ENCODE peak calls at places on chromosome 13, in seven cellular contexts. G is keratinocyte, S is mammary epithelial cell, D is neuronal stem cell, O is K562, I is SK-N-SH, B is H9. T is an unnamed sample.

GRCh38 chr13:38167164-38167822 is 182.4 kb upstream of the UFM1 start:
- DNase-seq in O (no peak), I (no peak), S (no peak), B (no peak), G (no peak), D (no peak), T (no peak)

GRCh38 chr13:73261739-73262216 is 203.0 kb downstream of the KLF5 start:
- DNase-seq in S (peak; percentile 94), B (no peak), I (no peak), G (peak; percentile 98), O (no peak), D (no peak), T (no peak)

GRCh38 chr13:19957320-19958118 is 1.0 kb upstream of the ZMYM2 start:
- DNase-seq in G (peak; percentile 21), O (no peak), D (peak; percentile 74), I (peak; percentile 66), B (peak; percentile 80), S (peak; percentile 17), T (peak; percentile 85)

GRCh38 chr13:25494708-25495411 is 123.1 kb downstream of the ATP8A2 start:
- DNase-seq in O (no peak), G (no peak), D (no peak), S (no peak), B (no peak), I (no peak), T (no peak)

GRCh38 chr13:93233997-93234416 is 7.4 kb downstream of the GPC6 start:
- DNase-seq in D (no peak), G (no peak), B (peak; percentile 73), S (no peak), O (no peak), I (no peak), T (no peak)

GRCh38 chr13:84192125-84192524 is 309.9 kb upstream of the SLITRK1 start:
- DNase-seq in S (peak; percentile 90), D (no peak), O (no peak), I (no peak), B (no peak), G (peak; percentile 72), T (peak; percentile 99)

GRCh38 chr13:99496322-99497142 is 4.7 kb upstream of the TM9SF2 start:
- DNase-seq in B (peak; percentile 49), G (no peak), O (no peak), D (no peak), I (no peak), S (no peak), T (peak; percentile 30)

GRCh38 chr13:64274481-64275217 is 2859.0 kb upstream of the PCDH20 start:
- DNase-seq in S (no peak), O (peak; percentile 51), I (no peak), B (no peak), D (no peak), G (no peak), T (peak; percentile 78)

GRCh38 chr13:19181021-19181620 is 503 bp downstream of the TUBA3C start:
- DNase-seq in B (no peak), D (no peak), G (no peak), S (no peak), O (no peak), I (no peak), T (no peak)

GRCh38 chr13:85277753-85278152 is 521.5 kb downstream of the SLITRK6 start:
- DNase-seq in O (no peak), B (no peak), S (no peak), D (no peak), I (no peak), G (no peak), T (no peak)

GRCh38 chr13:42574011-42574410 is at the start of gene TNFSF11:
- DNase-seq in I (peak; percentile 29), B (peak; percentile 73), O (no peak), S (no peak), G (no peak), D (no peak), T (no peak)

GRCh38 chr13:77028202-77028601 is 1.2 kb upstream of the FBXL3 start:
- DNase-seq in I (no peak), O (no peak), S (peak; percentile 9), D (no peak), G (no peak), B (no peak), T (peak; percentile 49)

GRCh38 chr13:86946734-86947133 is 724.4 kb upstream of the SLITRK5 start:
- DNase-seq in B (no peak), S (no peak), D (no peak), G (no peak), O (no peak), I (no peak), T (no peak)

GRCh38 chr13:40809471-40809870 is 20.1 kb downstream of the SLC25A15 start:
- DNase-seq in O (no peak), S (no peak), D (no peak), I (no peak), G (no peak), B (no peak), T (no peak)

GRCh38 chr13:24217601-24218281 is 57.2 kb downstream of the SPATA13 start:
- DNase-seq in G (no peak), S (no peak), I (no peak), B (peak; percentile 53), D (no peak), O (no peak), T (peak; percentile 9)

GRCh38 chr13:42333613-42334328 is 61.8 kb downstream of the AKAP11 start:
- DNase-seq in I (no peak), D (peak; percentile 38), S (peak; percentile 17), B (peak; percentile 41), G (no peak), O (no peak), T (peak; percentile 13)

GRCh38 chr13:30963794-30964193 is 31.3 kb downstream of the TEX26 start:
- DNase-seq in O (no peak), I (no peak), D (no peak), S (peak; percentile 4), B (no peak), G (no peak), T (peak; percentile 18)

GRCh38 chr13:75357576-75358295 is 124.2 kb downstream of the TBC1D4 start:
- DNase-seq in O (peak; percentile 55), S (peak; percentile 51), I (peak; percentile 74), B (peak; percentile 68), D (peak; percentile 20), G (no peak), T (peak; percentile 66)

DNA sequence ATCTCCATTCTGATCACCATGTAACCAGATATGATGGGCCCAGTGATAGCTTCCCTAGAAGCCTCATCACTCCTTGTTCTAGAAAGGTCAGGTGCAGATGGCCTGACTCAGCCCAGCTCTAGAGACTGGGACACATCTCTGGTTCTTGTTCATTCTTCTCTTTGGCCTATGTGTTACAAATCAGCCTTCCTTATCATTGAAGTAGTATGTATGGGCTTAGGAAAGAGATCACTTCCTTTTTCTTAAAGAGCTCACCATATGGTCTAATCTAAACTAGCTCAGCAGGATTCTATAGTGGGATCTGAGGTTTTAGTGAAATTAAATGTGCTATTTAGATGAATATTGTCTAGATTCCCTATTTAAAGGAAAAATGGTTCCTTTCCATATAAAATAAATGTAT is 19.4 kb upstream of the ARL11 start:
- DNase-seq in G (no peak), O (no peak), S (no peak), B (no peak), D (no peak), I (no peak), T (no peak)
- H3K4me2 ChIP-seq in G (no peak overlapping the region), O (no peak overlapping the region), S (no peak overlapping the region), B (no peak overlapping the region), D (no peak overlapping the region), I (no peak overlapping the region), T (no peak overlapping the region)

GRCh38 chr13:109871018-109871370 is 84.6 kb upstream of the IRS2 start:
- DNase-seq in O (no peak), S (no peak), D (no peak), B (no peak), I (no peak), G (no peak), T (peak; percentile 74)

GRCh38 chr13:109867766-109868165 is 81.4 kb upstream of the IRS2 start:
- DNase-seq in B (no peak), O (no peak), D (no peak), G (no peak), S (no peak), I (no peak), T (no peak)

GRCh38 chr13:109869312-109870237 is 83.2 kb upstream of the IRS2 start:
- DNase-seq in D (no peak), B (peak; percentile 59), S (peak; percentile 34), O (no peak), I (peak; percentile 86), G (no peak), T (peak; percentile 63)

GRCh38 chr13:109870281-109871017 is 84.1 kb upstream of the IRS2 start:
- DNase-seq in D (no peak), G (no peak), I (no peak), O (no peak), B (no peak), S (no peak), T (no peak)

DNA sequence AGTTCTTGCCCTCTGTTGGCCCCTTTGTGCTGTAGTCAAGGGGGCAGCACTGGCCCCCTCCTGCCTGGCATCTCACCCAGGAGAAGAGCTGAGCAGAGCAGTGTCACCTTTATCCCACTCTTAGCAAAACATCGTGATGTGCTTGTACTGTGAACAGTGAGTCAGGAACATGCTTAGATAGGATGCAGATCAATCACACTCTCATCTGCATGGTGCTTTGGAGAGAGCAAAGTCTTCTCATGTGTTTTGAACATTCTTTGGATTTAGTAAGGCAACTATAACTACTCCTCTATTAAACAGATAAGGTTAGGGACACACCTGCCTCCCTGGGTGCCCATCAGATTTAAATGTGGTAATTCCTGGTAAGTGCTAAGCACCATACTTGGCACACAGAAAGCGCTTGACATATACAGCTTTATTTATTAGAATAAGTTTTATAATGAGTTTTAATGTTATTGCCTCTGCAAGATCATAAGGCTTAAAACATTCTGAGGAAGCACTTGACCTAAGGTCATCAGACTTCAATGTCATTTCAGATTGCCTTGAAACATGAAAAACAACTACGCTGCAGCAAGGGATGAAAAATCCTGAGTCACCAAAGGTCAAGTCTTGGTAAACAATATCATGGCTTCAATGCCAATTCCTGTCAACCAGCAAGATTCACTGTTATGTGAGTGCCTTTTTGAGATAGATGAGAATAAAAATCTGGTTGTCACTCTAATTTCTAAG is 82.4 kb upstream of the IRS2 start:
- DNase-seq in I (no peak), O (no peak), S (no peak), B (no peak), D (no peak), G (no peak), T (no peak)
- H3K4me2 ChIP-seq in I (peak overlapping the region; percentile 64), O (peak overlapping the region; percentile 32), S (no peak overlapping the region), B (no peak overlapping the region), D (no peak overlapping the region), G (peak overlapping the region; percentile 59), T (peak overlapping the region; percentile 91)

GRCh38 chr13:111632906-111633305 is 312.5 kb downstream of the TEX29 start:
- DNase-seq in G (no peak), I (no peak), D (no peak), S (no peak), O (no peak), B (peak; percentile 84), T (no peak)
- H3K4me2 ChIP-seq in G (no peak overlapping the region), I (no peak overlapping the region), D (no peak overlapping the region), S (no peak overlapping the region), O (no peak overlapping the region), B (no peak overlapping the region), T (no peak overlapping the region)

DNA sequence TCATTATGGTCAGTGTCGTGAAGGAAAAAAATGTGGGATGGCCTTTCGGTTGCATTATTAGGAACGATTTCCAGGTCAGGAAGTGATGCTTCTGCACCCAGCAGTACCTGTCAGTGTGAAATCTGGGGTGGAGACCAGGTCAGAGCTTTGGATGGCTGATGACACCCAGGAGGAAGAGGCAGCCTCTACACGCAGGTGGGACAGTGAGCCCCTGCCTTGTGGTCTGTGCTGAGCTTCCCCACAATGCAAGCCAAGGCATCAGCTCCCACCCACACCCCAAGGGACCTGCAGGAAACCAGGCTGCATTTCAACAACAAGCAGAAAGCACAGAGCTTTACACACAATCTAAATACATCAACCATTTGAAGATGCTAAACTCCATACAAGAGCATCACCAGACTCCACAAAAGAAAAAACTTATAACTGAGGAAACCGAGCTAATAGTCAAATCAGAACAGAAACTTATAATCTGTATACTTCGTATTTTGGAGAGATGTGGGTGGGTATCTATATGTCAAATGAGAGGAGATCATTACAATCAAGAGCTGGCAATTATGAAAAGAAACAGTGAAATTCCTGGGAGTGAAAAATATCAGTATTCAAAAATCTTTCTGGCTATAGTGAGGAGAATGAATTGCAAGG is 130.1 kb downstream of the ZDHHC20 start:
- DNase-seq in O (no peak), D (no peak), I (no peak), B (no peak), G (no peak), S (no peak), T (no peak)
- H3K4me2 ChIP-seq in O (no peak overlapping the region), D (no peak overlapping the region), I (no peak overlapping the region), B (no peak overlapping the region), G (no peak overlapping the region), S (no peak overlapping the region), T (no peak overlapping the region)

T was measured in fibroblast of lung.